ENCODE peak calls at places on chromosomes 16 and 17, in four cellular contexts. G is A549, B is AG04449, H is Peyer's patch. U is an unnamed sample.

GRCh38 chr17:79303641-79304205 is 229.1 kb downstream of the ENGASE start:
- DNase-seq in H (no peak), B (no peak), G (no peak), U (no peak)

GRCh38 chr17:73841431-73842060 is 197.3 kb upstream of the SDK2 start:
- DNase-seq in H (no peak), G (peak; percentile 60), B (no peak), U (no peak)

GRCh38 chr17:49438885-49439284 is 24.2 kb upstream of the PHB1 start:
- DNase-seq in G (no peak), B (no peak), H (no peak), U (peak; percentile 55)

GRCh38 chr16:77834600-77834963 is 46.2 kb downstream of the VAT1L start:
- DNase-seq in H (no peak), G (no peak), B (peak; percentile 83), U (no peak)

GRCh38 chr17:31523862-31524730 is 132.6 kb downstream of the RAB11FIP4 start:
- DNase-seq in H (peak; percentile 44), G (no peak), B (no peak), U (no peak)

GRCh38 chr16:80563807-80564206 is 23.0 kb downstream of the DYNLRB2 start:
- DNase-seq in B (no peak), G (no peak), H (no peak), U (no peak)

GRCh38 chr16:57184890-57185445 is 871 bp downstream of the PSME3IP1 start:
- DNase-seq in B (no peak), G (no peak), H (no peak), U (no peak)

GRCh38 chr16:85652431-85653221 is 36.1 kb downstream of the GINS2 start:
- DNase-seq in B (no peak), H (no peak), G (peak; percentile 62), U (no peak)

GRCh38 chr17:66749217-66749832 is 85.6 kb upstream of the CACNG5 start:
- DNase-seq in G (no peak), H (no peak), B (no peak), U (no peak)

GRCh38 chr17:68533887-68534700 is 21.9 kb downstream of the PRKAR1A start:
- DNase-seq in B (no peak), G (peak; percentile 39), H (no peak), U (no peak)

GRCh38 chr17:14061666-14062560 is 7.4 kb upstream of the COX10 start:
- DNase-seq in H (no peak), B (peak; percentile 67), G (no peak), U (no peak)

GRCh38 chr16:6335072-6335471 is 997.6 kb upstream of the RBFOX1 start:
- DNase-seq in G (peak; percentile 43), H (no peak), B (no peak), U (no peak)
- TF ChIP-seq CTCF in G (no peak), H (peak; percentile 25), B (no peak), U (peak; percentile 57)

GRCh38 chr16:81779540-81780320 is 639 bp downstream of the PLCG2 start:
- DNase-seq in B (no peak), G (peak; percentile 23), H (peak; percentile 72), U (no peak)
- TF ChIP-seq CTCF in B (no peak), G (no peak), H (no peak), U (no peak)

DNA sequence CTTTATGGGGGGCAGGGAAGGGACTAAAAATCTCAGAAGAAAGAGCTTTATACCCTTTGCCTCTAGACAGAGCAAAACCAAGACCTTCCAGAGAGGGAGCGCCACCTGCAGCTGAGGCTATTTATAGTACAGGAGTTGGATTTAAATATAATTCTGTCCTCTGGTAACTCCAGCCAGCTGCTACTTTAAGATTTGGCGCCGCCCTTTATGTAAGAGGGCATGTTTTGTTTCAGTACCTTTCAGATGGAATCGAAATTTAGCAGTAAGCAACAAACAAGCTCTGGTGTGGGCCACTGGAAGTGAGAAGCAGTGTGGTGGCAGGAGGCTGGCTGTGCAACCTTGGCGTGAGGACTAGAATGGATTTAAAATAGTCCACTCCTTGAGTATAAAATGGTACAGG is 5.2 kb upstream of the GUCY2D start:
- DNase-seq in G (peak; percentile 67), B (no peak), H (no peak), U (no peak)
- TF ChIP-seq CTCF in G (peak; percentile 70), B (peak; percentile 29), H (peak; percentile 26), U (peak; percentile 72)

DNA sequence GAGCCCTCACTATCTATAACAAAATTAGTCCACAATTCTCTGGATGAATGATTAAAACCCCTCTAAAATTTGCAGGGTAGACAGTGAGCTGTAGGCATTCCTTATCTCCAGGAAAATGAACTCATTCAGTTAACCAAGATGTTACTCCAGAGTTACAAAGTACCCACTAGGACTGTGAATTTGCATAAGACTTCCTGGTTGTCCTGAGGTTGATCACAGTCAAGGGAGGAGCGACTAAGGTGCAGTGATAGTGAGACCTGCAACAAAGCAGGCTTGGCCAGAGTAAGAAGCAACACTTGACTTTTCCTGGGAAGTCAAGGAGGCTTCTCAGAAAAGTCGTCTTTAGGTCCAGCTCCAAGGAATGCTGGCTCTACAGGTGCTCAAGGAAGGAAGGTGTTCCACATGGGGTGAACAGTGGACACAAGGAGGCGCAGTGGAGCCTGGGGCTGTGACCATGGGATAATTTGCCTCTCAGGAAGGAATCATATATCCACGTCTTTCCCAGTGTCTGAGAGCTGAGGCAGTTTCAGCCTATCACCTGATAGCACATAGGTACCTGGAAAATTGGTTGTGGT is 821.0 kb upstream of the EEF2KMT start:
- DNase-seq in B (no peak), H (no peak), G (no peak), U (no peak)
- TF ChIP-seq CTCF in B (no peak), H (peak; percentile 27), G (no peak), U (no peak)

U was measured in chondrocyte.